ENCODE peak calls at places on chromosomes 7 and 10, in seven cellular contexts. One of them, this sample, is unnamed.
A peak's percentile ranks its signal among the peaks of the same experiment; 100 is the strongest.

GRCh38 chr10:102673961-102674511 is 29.8 kb downstream of the TRIM8 start:
- DNase-seq in adrenal gland: peak; percentile 76
- DNase-seq in prostate gland: no peak
- DNase-seq in small intestine: no peak
- DNase-seq in tibial artery: peak; percentile 90
- DNase-seq in hepatocyte: peak; percentile 52
- DNase-seq in ovary: peak; percentile 57
- DNase-seq in this sample: peak; percentile 75

GRCh38 chr10:110391541-110391940 is 86.8 kb upstream of the SMNDC1 start:
- DNase-seq in adrenal gland: no peak
- DNase-seq in prostate gland: no peak
- DNase-seq in small intestine: no peak
- DNase-seq in tibial artery: no peak
- DNase-seq in hepatocyte: no peak
- DNase-seq in ovary: no peak
- DNase-seq in this sample: no peak

GRCh38 chr10:1520909-1521565 is 216.3 kb downstream of the ADARB2 start:
- DNase-seq in adrenal gland: no peak
- DNase-seq in prostate gland: no peak
- DNase-seq in small intestine: no peak
- DNase-seq in tibial artery: no peak
- DNase-seq in hepatocyte: no peak
- DNase-seq in ovary: no peak
- DNase-seq in this sample: no peak

GRCh38 chr10:78741541-78741940 is 327.2 kb upstream of the ZMIZ1 start:
- DNase-seq in adrenal gland: no peak
- DNase-seq in prostate gland: no peak
- DNase-seq in small intestine: no peak
- DNase-seq in tibial artery: no peak
- DNase-seq in hepatocyte: peak; percentile 45
- DNase-seq in ovary: no peak
- DNase-seq in this sample: no peak

GRCh38 chr7:47326220-47326619 is 255.7 kb downstream of the TNS3 start:
- DNase-seq in adrenal gland: no peak
- DNase-seq in prostate gland: no peak
- DNase-seq in small intestine: peak; percentile 14
- DNase-seq in tibial artery: no peak
- DNase-seq in hepatocyte: peak; percentile 68
- DNase-seq in ovary: no peak
- DNase-seq in this sample: no peak

GRCh38 chr7:131546583-131547111 is 9.8 kb downstream of the PODXL start:
- DNase-seq in adrenal gland: no peak
- DNase-seq in prostate gland: no peak
- DNase-seq in small intestine: no peak
- DNase-seq in tibial artery: no peak
- DNase-seq in hepatocyte: no peak
- DNase-seq in ovary: no peak
- DNase-seq in this sample: no peak

GRCh38 chr7:21086688-21087087 is 300.0 kb upstream of the SP8 start:
- DNase-seq in adrenal gland: no peak
- DNase-seq in prostate gland: peak; percentile 78
- DNase-seq in small intestine: no peak
- DNase-seq in tibial artery: no peak
- DNase-seq in hepatocyte: peak; percentile 32
- DNase-seq in ovary: no peak
- DNase-seq in this sample: no peak

GRCh38 chr10:22381262-22381661 is 36.0 kb downstream of the SPAG6 start:
- DNase-seq in adrenal gland: no peak
- DNase-seq in prostate gland: no peak
- DNase-seq in small intestine: no peak
- DNase-seq in tibial artery: no peak
- DNase-seq in hepatocyte: no peak
- DNase-seq in ovary: no peak
- DNase-seq in this sample: no peak

GRCh38 chr7:147981072-147981813 is 609.3 kb upstream of the C7orf33 start:
- DNase-seq in adrenal gland: no peak
- DNase-seq in prostate gland: no peak
- DNase-seq in small intestine: no peak
- DNase-seq in tibial artery: no peak
- DNase-seq in hepatocyte: no peak
- DNase-seq in ovary: no peak
- DNase-seq in this sample: no peak

GRCh38 chr7:40839881-40840280 is 705.1 kb downstream of the SUGCT start:
- DNase-seq in adrenal gland: no peak
- DNase-seq in prostate gland: no peak
- DNase-seq in small intestine: no peak
- DNase-seq in tibial artery: no peak
- DNase-seq in hepatocyte: no peak
- DNase-seq in ovary: no peak
- DNase-seq in this sample: no peak

DNA sequence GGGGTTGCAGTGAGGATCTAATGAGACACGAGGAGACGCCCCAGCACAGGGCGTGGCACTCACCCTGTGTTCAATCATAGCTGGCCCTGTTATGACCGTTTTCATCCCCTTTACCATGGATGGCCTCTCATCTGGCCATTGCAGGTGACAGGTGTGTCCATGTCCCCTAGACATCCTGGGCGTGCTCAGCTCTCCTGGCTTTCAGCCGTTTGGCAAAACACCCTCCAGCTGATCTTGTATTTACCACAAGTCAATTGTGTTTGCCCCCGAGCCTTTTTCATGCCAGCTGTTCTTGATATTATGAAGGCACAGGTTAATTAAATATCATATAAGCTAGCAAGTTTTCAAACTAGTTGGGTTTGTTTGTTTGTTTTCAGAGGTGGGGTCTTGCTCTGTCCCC is 97.1 kb downstream of the CHST15 start:
- DNase-seq in adrenal gland: no peak
- DNase-seq in prostate gland: no peak
- DNase-seq in small intestine: no peak
- DNase-seq in tibial artery: peak; percentile 37
- DNase-seq in hepatocyte: no peak
- DNase-seq in ovary: peak; percentile 24
- DNase-seq in this sample: no peak
- H3K4me3 ChIP-seq in adrenal gland: no peak overlapping the region
- H3K4me3 ChIP-seq in prostate gland: no peak overlapping the region
- H3K4me3 ChIP-seq in small intestine: no peak overlapping the region
- H3K4me3 ChIP-seq in tibial artery: no peak overlapping the region
- H3K4me3 ChIP-seq in hepatocyte: no peak overlapping the region
- H3K4me3 ChIP-seq in ovary: no peak overlapping the region
- H3K4me3 ChIP-seq in this sample: no peak overlapping the region

GRCh38 chr7:55212838-55213237 is 152.3 kb upstream of the LANCL2 start:
- DNase-seq in adrenal gland: no peak
- DNase-seq in prostate gland: no peak
- DNase-seq in small intestine: no peak
- DNase-seq in tibial artery: no peak
- DNase-seq in hepatocyte: no peak
- DNase-seq in ovary: no peak
- DNase-seq in this sample: no peak
- H3K36me3 ChIP-seq in adrenal gland: no peaks in the 10 kb centered on the region
- H3K36me3 ChIP-seq in prostate gland: peaks cover under 1% of the 10 kb centered on the region
- H3K36me3 ChIP-seq in small intestine: no peaks in the 10 kb centered on the region
- H3K36me3 ChIP-seq in tibial artery: peaks cover 12% of the 10 kb centered on the region
- H3K36me3 ChIP-seq in hepatocyte: no peaks in the 10 kb centered on the region
- H3K36me3 ChIP-seq in ovary: no peaks in the 10 kb centered on the region
- H3K36me3 ChIP-seq in this sample: no peaks in the 10 kb centered on the region

GRCh38 chr7:28205505-28205904 is 24.9 kb upstream of the JAZF1 start:
- DNase-seq in adrenal gland: no peak
- DNase-seq in prostate gland: no peak
- DNase-seq in small intestine: no peak
- DNase-seq in tibial artery: no peak
- DNase-seq in hepatocyte: no peak
- DNase-seq in ovary: no peak
- DNase-seq in this sample: no peak
- H3K4me3 ChIP-seq in adrenal gland: no peak overlapping the region
- H3K4me3 ChIP-seq in prostate gland: no peak overlapping the region
- H3K4me3 ChIP-seq in small intestine: no peak overlapping the region
- H3K4me3 ChIP-seq in tibial artery: no peak overlapping the region
- H3K4me3 ChIP-seq in hepatocyte: no peak overlapping the region
- H3K4me3 ChIP-seq in ovary: no peak overlapping the region
- H3K4me3 ChIP-seq in this sample: no peak overlapping the region

GRCh38 chr10:132756591-132756990 is 29.4 kb downstream of the NKX6-2 start:
- DNase-seq in adrenal gland: no peak
- DNase-seq in prostate gland: no peak
- DNase-seq in small intestine: no peak
- DNase-seq in tibial artery: no peak
- DNase-seq in hepatocyte: no peak
- DNase-seq in ovary: no peak
- DNase-seq in this sample: no peak

GRCh38 chr10:132757171-132757570 is 28.8 kb downstream of the NKX6-2 start:
- DNase-seq in adrenal gland: no peak
- DNase-seq in prostate gland: no peak
- DNase-seq in small intestine: no peak
- DNase-seq in tibial artery: no peak
- DNase-seq in hepatocyte: no peak
- DNase-seq in ovary: no peak
- DNase-seq in this sample: no peak

GRCh38 chr10:132761395-132762060 is 24.4 kb downstream of the NKX6-2 start:
- DNase-seq in adrenal gland: no peak
- DNase-seq in prostate gland: no peak
- DNase-seq in small intestine: no peak
- DNase-seq in tibial artery: no peak
- DNase-seq in hepatocyte: no peak
- DNase-seq in ovary: no peak
- DNase-seq in this sample: no peak

GRCh38 chr10:132762267-132762666 is 23.7 kb downstream of the NKX6-2 start:
- DNase-seq in adrenal gland: no peak
- DNase-seq in prostate gland: no peak
- DNase-seq in small intestine: no peak
- DNase-seq in tibial artery: no peak
- DNase-seq in hepatocyte: no peak
- DNase-seq in ovary: no peak
- DNase-seq in this sample: no peak

DNA sequence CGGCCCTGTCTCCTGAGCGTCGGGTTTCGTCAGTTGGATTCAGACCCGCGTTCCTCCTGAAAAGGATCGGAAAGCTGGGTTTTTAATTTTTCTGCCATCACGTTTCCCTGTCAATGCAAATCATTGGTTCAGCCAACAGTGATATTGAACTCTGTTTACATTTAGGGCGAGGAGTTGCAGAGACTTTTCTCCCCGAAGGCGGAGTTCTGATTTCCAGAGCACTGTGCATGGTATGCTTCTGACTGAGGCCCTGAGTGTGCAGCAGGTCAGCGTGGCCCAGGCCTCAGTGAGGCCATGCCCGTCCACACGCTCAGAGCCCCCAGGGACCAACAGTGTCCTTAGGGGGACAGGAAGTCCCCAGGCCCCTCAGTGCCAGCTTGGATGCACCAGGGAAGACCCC is 27.1 kb downstream of the NKX6-2 start:
- DNase-seq in adrenal gland: no peak
- DNase-seq in prostate gland: no peak
- DNase-seq in small intestine: no peak
- DNase-seq in tibial artery: no peak
- DNase-seq in hepatocyte: no peak
- DNase-seq in ovary: no peak
- DNase-seq in this sample: no peak
- H3K36me3 ChIP-seq in adrenal gland: peaks cover 19% of the 10 kb centered on the region
- H3K36me3 ChIP-seq in prostate gland: no peaks in the 10 kb centered on the region
- H3K36me3 ChIP-seq in small intestine: no peaks in the 10 kb centered on the region
- H3K36me3 ChIP-seq in tibial artery: peaks cover 77% of the 10 kb centered on the region
- H3K36me3 ChIP-seq in hepatocyte: no peaks in the 10 kb centered on the region
- H3K36me3 ChIP-seq in ovary: no peaks in the 10 kb centered on the region
- H3K36me3 ChIP-seq in this sample: peaks cover 28% of the 10 kb centered on the region

GRCh38 chr7:4702961-4703512 is 20.9 kb downstream of the FOXK1 start:
- DNase-seq in adrenal gland: no peak
- DNase-seq in prostate gland: no peak
- DNase-seq in small intestine: no peak
- DNase-seq in tibial artery: peak; percentile 83
- DNase-seq in hepatocyte: no peak
- DNase-seq in ovary: no peak
- DNase-seq in this sample: peak; percentile 44

GRCh38 chr7:4706384-4707032 is 24.4 kb downstream of the FOXK1 start:
- DNase-seq in adrenal gland: no peak
- DNase-seq in prostate gland: no peak
- DNase-seq in small intestine: no peak
- DNase-seq in tibial artery: no peak
- DNase-seq in hepatocyte: no peak
- DNase-seq in ovary: no peak
- DNase-seq in this sample: no peak

GRCh38 chr7:4700577-4701235 is 18.6 kb downstream of the FOXK1 start:
- DNase-seq in adrenal gland: peak; percentile 93
- DNase-seq in prostate gland: no peak
- DNase-seq in small intestine: no peak
- DNase-seq in tibial artery: no peak
- DNase-seq in hepatocyte: peak; percentile 65
- DNase-seq in ovary: no peak
- DNase-seq in this sample: no peak

GRCh38 chr7:4699897-4700296 is 17.8 kb downstream of the FOXK1 start:
- DNase-seq in adrenal gland: no peak
- DNase-seq in prostate gland: no peak
- DNase-seq in small intestine: no peak
- DNase-seq in tibial artery: no peak
- DNase-seq in hepatocyte: no peak
- DNase-seq in ovary: no peak
- DNase-seq in this sample: no peak

DNA sequence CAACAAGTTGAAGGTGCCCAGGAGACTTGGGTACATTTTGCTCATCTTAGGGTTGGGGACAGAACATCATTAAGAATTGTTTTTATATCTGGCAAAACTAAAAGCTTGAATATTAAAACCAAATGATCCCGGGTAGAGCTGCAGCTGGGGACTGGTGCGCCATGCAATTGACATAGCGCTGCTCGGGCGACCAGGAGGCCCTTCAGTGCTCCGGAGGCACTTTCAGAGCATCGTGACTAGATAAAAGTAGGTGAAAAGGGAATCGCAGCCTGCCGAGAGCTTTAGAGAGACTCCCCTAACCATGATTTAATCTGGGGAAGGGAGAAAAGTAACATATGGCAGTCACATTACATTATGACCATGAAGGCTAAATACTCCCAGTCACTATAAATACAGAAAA is 21.4 kb downstream of the FOXK1 start:
- DNase-seq in adrenal gland: no peak
- DNase-seq in prostate gland: no peak
- DNase-seq in small intestine: no peak
- DNase-seq in tibial artery: no peak
- DNase-seq in hepatocyte: no peak
- DNase-seq in ovary: no peak
- DNase-seq in this sample: no peak
- H3K4me3 ChIP-seq in adrenal gland: no peak overlapping the region
- H3K4me3 ChIP-seq in prostate gland: no peak overlapping the region
- H3K4me3 ChIP-seq in small intestine: no peak overlapping the region
- H3K4me3 ChIP-seq in tibial artery: no peak overlapping the region
- H3K4me3 ChIP-seq in hepatocyte: no peak overlapping the region
- H3K4me3 ChIP-seq in ovary: no peak overlapping the region
- H3K4me3 ChIP-seq in this sample: no peak overlapping the region

DNA sequence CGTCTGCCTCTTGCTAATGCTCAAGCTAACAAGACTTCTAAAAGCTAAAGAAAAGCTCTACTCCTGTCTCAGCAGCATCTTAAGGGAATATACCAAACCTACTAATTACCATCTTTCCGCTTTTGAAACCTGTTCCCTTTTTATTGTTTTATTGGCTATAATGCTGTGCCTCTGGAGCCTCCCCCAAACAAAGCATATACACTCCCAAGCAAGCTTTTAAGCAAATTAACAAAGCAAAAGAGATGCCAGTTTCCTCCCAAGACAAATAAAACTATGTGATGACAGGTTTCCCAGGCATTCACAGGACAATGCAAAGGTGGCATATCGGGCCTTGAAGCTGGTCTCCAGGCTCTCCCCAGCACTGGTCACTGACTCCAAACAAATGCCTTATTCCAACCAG is 52.9 kb downstream of the SLC37A3 start:
- DNase-seq in adrenal gland: no peak
- DNase-seq in prostate gland: no peak
- DNase-seq in small intestine: no peak
- DNase-seq in tibial artery: no peak
- DNase-seq in hepatocyte: no peak
- DNase-seq in ovary: no peak
- DNase-seq in this sample: no peak
- H3K36me3 ChIP-seq in adrenal gland: peaks cover 6% of the 10 kb centered on the region
- H3K36me3 ChIP-seq in prostate gland: no peaks in the 10 kb centered on the region
- H3K36me3 ChIP-seq in small intestine: no peaks in the 10 kb centered on the region
- H3K36me3 ChIP-seq in tibial artery: peaks cover 74% of the 10 kb centered on the region
- H3K36me3 ChIP-seq in hepatocyte: no peaks in the 10 kb centered on the region
- H3K36me3 ChIP-seq in ovary: no peaks in the 10 kb centered on the region
- H3K36me3 ChIP-seq in this sample: peaks cover 77% of the 10 kb centered on the region